ENCODE peak calls at places on chromosomes 12 and 14, in four cellular contexts. A is T follicular helper cell, X is NCI-H446, B is mammary epithelial cell. R is an unnamed sample.
A peak's percentile ranks its signal among the peaks of the same experiment; 100 is the strongest.

GRCh38 chr12:6780573-6780972 is 8.3 kb downstream of the LAG3 start:
- DNase-seq in A (no peak), B (no peak), X (no peak), R (no peak)

GRCh38 chr14:77369280-77369679 is 7.6 kb downstream of the TMED8 start:
- DNase-seq in A (no peak), X (no peak), B (no peak), R (no peak)

GRCh38 chr14:99401624-99402282 is 78.9 kb downstream of the SETD3 start:
- DNase-seq in X (no peak), B (no peak), A (no peak), R (no peak)

GRCh38 chr12:101863971-101864370 is 13.4 kb upstream of the DRAM1 start:
- DNase-seq in A (no peak), X (no peak), B (no peak), R (no peak)

GRCh38 chr14:33469898-33470297 is 481.0 kb downstream of the EGLN3 start:
- DNase-seq in A (no peak), X (no peak), B (no peak), R (no peak)

GRCh38 chr12:25242981-25243764 is 7.6 kb downstream of the KRAS start:
- DNase-seq in X (no peak), A (no peak), B (no peak), R (no peak)

GRCh38 chr14:33726685-33727084 is 224.2 kb downstream of the EGLN3 start:
- DNase-seq in X (no peak), B (no peak), A (no peak), R (no peak)

GRCh38 chr12:16030729-16031128 is 119.6 kb downstream of the DERA start:
- DNase-seq in X (no peak), A (no peak), B (no peak), R (no peak)

GRCh38 chr12:6340745-6341438 is 984 bp downstream of the TNFRSF1A start:
- DNase-seq in A (no peak), X (no peak), B (peak; percentile 16), R (no peak)

GRCh38 chr12:103802586-103802886 is 38.5 kb downstream of the NT5DC3 start:
- DNase-seq in A (no peak), B (no peak), X (no peak), R (no peak)

R was measured in epithelial cell of prostate.